ENCODE peak calls at places on chromosomes 5 and 9, in four cellular contexts. X is testis, D is body of pancreas, R is GM23248. O is an unnamed sample.

GRCh38 chr5:151357792-151358191 is 10.4 kb upstream of the SLC36A2 start:
- DNase-seq in R (peak), X (no peak), D (no peak), O (no peak)

GRCh38 chr9:104608336-104608735 is 2.9 kb upstream of the OR13C2 start:
- DNase-seq in X (no peak), D (no peak), R (peak), O (no peak)

GRCh38 chr5:76790632-76791290 is 28.1 kb upstream of the F2RL1 start:
- DNase-seq in D (no peak), R (peak), X (no peak), O (no peak)

GRCh38 chr5:85000671-85001070 is 616.0 kb upstream of the EDIL3 start:
- DNase-seq in D (no peak), R (no peak), X (no peak), O (no peak)

GRCh38 chr5:138610468-138611294 is 35.5 kb upstream of the HSPA9 start:
- DNase-seq in X (no peak), D (no peak), R (peak), O (peak)

GRCh38 chr5:8059337-8059736 is 190.4 kb downstream of the MTRR start:
- DNase-seq in X (no peak), D (no peak), R (no peak), O (no peak)

GRCh38 chr5:54610197-54610898 is 92.8 kb downstream of the SNX18 start:
- DNase-seq in X (no peak), R (peak), D (no peak), O (no peak)

GRCh38 chr9:89701221-89701798 is 96.5 kb downstream of the GADD45G start:
- DNase-seq in R (no peak), X (no peak), D (no peak), O (no peak)

GRCh38 chr9:136313111-136314055 is 9.5 kb upstream of the CCDC187 start:
- DNase-seq in D (no peak), X (no peak), R (no peak), O (no peak)

GRCh38 chr9:136310273-136311030 is 6.6 kb upstream of the CCDC187 start:
- DNase-seq in X (no peak), D (no peak), R (no peak), O (no peak)

GRCh38 chr9:136311037-136311432 is 7.1 kb upstream of the CCDC187 start:
- DNase-seq in X (no peak), D (no peak), R (no peak), O (no peak)

GRCh38 chr9:136312436-136312835 is 8.5 kb upstream of the CCDC187 start:
- DNase-seq in R (peak), X (peak), D (peak), O (peak)

GRCh38 chr9:136311433-136312375 is 7.8 kb upstream of the CCDC187 start:
- DNase-seq in D (no peak), R (no peak), X (no peak), O (no peak)
- H3K27ac ChIP-seq in D (no peak), R (no peak), X (no peak), O (no peak)

GRCh38 chr5:83306572-83307241 is 164.8 kb upstream of the VCAN start:
- DNase-seq in D (peak), X (no peak), R (peak), O (no peak)
- H3K27ac ChIP-seq in D (no peak), X (no peak), R (peak), O (no peak)

GRCh38 chr9:7819984-7820383 is 20.4 kb upstream of the DMAC1 start:
- DNase-seq in R (no peak), D (no peak), X (no peak), O (no peak)
- H3K27ac ChIP-seq in R (no peak), D (no peak), X (no peak), O (no peak)

DNA sequence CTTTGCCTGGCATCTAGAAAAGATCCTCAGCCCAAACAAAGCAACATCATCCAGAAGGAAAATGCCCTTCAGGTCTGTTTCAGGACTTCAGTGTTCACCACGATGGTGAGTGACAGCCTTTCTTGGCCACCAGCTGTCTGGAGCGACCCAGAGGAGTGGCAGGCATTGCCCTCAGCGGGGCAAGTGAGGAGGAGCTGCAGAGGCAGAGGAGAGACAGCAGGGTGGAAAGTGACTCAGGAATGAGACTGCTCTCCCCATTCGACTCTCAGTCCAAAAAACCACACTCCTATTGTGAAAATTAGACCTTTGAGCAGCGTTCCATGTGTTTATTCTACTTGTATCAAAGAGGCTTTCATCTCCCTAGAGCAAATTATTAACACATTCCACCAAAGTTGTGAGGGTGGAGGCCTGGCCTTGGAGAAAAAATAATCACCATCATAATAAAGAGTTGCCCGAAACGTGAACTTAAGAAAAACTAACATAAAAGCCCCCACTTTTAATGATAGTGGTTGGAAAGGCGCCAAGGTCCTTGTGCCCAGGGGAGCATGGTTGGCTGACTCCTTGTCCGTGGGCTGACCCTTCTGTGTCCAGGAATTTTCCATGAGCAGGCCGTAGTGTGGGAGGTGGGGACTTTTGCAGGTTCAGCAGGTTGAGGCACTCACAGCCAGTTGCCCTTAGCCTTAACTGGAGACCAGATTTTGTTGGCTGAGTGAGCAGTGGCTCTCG is 125.7 kb upstream of the ANKRD55 start:
- DNase-seq in D (peak), R (peak), X (peak), O (no peak)
- H3K27ac ChIP-seq in D (peak), R (no peak), X (peak), O (no peak)

DNA sequence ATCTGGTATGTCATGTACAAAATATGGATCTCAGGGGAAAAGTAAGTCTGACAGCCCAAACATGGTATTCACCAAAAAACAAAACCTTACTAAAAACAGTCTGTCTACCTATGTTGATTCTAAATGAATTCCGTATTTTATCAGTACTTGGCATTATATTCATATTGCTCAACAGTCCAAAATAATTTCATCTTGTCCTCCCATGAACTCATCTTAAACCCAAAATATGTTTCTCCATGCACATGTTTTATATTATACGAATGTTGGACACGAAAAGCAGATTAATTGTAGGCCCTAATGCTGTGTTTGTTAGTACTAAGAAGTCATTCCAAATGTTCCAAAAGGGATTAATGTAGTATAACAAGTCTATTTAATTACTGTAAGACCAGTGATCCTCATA is 20.1 kb downstream of the NFIB start:
- DNase-seq in D (no peak), X (no peak), R (no peak), O (no peak)
- H3K27ac ChIP-seq in D (peak), X (no peak), R (no peak), O (no peak)

DNA sequence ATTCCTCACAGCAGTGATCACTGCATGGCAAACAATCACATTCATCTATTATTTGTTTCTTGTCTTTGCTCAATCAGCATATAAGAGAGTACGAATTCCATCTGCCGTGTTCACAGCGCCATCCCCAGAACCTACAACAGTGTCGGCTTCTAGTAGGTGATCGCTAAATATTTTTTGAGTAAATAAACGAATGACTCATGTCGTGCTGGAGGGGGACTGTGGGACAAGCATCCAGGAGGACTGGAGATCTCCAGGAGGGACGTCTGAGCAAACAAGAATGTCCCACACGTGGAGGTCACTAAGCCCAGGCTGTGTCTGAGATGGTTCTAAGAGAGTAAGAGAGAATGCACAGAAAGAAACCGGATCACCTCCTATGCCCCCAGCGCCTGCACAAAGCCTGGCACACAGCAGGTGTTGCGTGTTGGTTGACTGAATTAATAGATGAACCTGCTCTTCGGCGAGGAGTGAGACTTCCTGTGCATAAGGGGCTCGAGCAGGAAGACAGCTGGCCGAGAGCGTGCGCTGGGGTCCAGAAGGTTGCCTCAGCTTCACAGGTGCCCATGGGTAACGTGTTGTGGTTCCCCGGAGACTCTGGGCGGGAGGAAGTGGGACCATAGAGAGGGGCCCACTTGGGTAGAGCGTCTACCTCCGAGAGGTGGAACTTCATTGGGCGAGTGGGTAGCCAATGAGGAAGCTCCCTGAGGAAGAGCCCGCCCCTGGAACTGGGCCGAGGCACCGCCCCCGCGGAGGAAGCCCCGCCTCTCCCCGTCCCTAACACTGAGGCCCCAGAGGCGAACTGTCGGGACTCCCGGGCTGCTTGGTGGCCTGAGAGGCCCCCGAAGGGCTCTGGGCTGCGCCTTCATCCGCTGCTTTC is 193.0 kb downstream of the MELK start:
- DNase-seq in D (peak), R (peak), X (peak), O (peak)
- H3K27ac ChIP-seq in D (no peak), R (no peak), X (no peak), O (no peak)

DNA sequence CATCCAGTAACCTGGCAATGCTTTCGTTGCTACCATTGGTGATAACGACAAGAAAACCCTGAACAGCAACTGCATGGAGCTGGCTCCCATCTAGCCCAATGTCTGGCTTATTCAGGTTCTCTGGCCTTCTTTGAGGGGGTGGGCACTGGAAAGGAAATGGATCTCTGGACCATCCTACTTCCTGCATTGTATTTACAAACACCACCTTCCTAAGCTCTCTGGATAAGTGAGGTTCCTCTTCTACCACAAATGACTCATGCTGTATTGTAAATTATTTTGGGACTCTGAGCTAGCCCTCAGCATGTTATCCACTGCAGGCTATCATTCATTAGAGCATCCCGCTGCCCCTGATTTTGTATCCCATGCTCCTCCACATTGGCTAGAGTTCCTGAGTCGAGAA is 136.9 kb upstream of the KLF9 start:
- DNase-seq in D (no peak), X (no peak), R (peak), O (no peak)
- H3K27ac ChIP-seq in D (no peak), X (no peak), R (no peak), O (no peak)

DNA sequence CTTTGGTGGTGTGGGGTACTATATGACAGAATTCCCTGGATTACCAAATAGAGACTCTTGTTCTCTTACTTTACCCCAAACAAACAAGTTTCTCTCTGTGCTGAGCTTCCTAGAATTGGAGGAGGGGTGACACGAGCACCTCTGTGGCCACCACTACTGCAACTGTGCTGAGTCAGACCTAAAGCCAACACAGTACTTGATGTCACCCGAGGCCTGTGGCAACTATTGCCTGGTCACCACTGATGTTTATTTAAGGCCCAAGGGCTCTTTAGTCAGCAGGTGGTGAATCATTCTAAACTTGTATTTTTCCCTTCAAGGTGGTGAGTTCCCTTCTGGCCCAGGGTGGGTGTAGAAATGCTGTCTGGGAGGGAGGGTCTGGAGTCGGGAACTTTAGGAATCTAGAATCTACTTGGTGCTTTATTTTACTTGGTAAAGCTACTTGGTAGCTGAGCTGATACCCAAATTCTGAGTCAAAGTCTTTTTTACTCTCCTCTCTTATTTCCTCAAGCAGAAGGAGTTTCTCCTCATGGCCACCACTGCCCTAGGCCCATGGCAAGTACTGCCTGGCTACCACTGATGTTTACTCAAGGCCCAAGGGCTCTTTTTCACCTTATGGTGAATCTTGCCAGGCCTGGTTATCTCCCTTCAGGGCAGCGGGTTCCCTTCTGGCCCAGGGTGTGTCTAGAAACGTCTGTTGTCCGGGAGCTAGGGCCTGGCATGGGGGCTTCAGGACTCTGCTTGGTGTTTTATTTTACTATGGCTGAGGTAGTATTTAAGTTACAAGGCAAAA is 9.8 kb downstream of the LURAP1L start:
- DNase-seq in X (no peak), D (peak), R (peak), O (no peak)
- H3K27ac ChIP-seq in X (no peak), D (peak), R (peak), O (no peak)

DNA sequence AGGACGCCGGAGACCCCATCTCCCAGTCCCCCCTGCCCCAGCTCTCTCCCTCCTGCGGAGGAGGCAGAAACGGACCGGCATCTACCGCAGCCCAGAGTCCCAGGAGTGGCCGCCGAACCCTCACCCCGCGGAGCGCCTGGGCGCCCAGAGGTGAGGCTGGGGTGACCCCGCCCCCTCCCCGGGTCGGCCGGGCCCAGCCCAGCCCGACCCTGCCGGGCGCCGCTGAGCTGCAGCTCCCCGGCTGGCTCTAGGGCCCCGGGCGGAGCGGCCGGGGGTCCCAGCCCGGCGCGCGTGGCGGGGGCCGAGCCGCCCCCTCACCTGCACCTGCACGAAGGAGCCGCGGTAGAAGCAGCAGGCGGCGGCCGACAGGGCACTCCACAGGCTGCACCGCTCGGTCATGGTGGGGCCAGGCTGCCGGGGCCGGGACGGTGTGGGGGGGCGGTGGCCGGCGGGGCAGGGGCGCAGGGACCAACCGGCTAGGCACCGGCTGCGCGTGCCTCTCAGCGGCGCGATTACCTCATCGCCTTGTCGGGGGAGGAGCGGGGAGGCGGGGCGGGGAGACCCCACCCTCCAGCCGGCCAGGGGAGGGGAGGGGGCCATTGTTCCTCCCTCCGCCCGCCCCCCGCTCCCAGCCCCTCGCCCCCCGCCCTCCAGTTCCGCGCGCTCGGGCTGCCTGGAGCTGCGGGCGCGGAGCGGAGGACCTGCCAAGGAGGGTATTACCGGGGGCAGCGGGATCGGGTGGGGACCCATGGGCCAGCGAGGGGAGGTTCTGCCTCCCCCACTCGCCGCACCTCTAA is 19.9 kb upstream of the TOR2A start:
- DNase-seq in X (no peak), D (no peak), R (no peak), O (no peak)
- H3K27ac ChIP-seq in X (no peak), D (no peak), R (no peak), O (no peak)